ENCODE peak calls at places on chromosomes 13 and 19, in eight cellular contexts. T, E, H, B, K, P, X and D are unnamed samples.

GRCh38 chr13:77358001-77358400 is 31.1 kb upstream of the MYCBP2 start:
- DNase-seq in H (no peak), P (no peak), X (no peak), K (no peak), T (no peak), B (no peak), E (no peak), D (no peak)

GRCh38 chr19:46579286-46579944 is 21.7 kb upstream of the CALM3 start:
- DNase-seq in E (peak), X (peak), T (no peak), B (no peak), K (no peak), H (no peak), P (no peak), D (no peak)

GRCh38 chr13:23271331-23271730 is 90.6 kb downstream of the SGCG start:
- DNase-seq in T (no peak), X (no peak), B (no peak), K (no peak), P (no peak), H (no peak), E (no peak), D (no peak)

GRCh38 chr19:38734426-38735256 is 9.6 kb downstream of the CAPN12 start:
- DNase-seq in T (no peak), B (peak), X (no peak), P (peak), H (no peak), E (no peak), K (no peak), D (peak)

GRCh38 chr13:113860579-113861432 is 3.1 kb downstream of the GAS6 start:
- DNase-seq in K (no peak), T (no peak), X (no peak), E (peak), H (peak), P (no peak), B (no peak), D (no peak)

GRCh38 chr13:97307882-97308624 is 85.9 kb downstream of the MBNL2 start:
- DNase-seq in B (no peak), X (peak), T (peak), E (peak), P (no peak), K (peak), H (no peak), D (no peak)

GRCh38 chr19:30690935-30691505 is 318.8 kb downstream of the ZNF536 start:
- DNase-seq in K (no peak), H (no peak), X (peak), P (no peak), T (no peak), E (peak), B (no peak), D (no peak)

GRCh38 chr19:29528946-29529645 is 3.3 kb downstream of the VSTM2B start:
- DNase-seq in E (peak), X (no peak), H (no peak), T (no peak), P (no peak), B (no peak), K (no peak), D (no peak)

GRCh38 chr19:35671818-35672217 is 5.5 kb downstream of the UPK1A start:
- DNase-seq in B (no peak), K (no peak), H (peak), T (peak), X (no peak), P (no peak), E (no peak), D (no peak)

GRCh38 chr19:14413765-14414171 is 5.4 kb downstream of the DDX39A start:
- DNase-seq in H (peak), E (no peak), B (no peak), P (no peak), K (no peak), T (no peak), X (peak), D (no peak)

GRCh38 chr19:54653181-54653809 is 9.5 kb upstream of the LILRB4 start:
- DNase-seq in X (peak), H (peak), T (peak), P (peak), E (peak), K (peak), B (no peak), D (no peak)

GRCh38 chr19:55153652-55154264 is 3.8 kb downstream of the TNNI3 start:
- DNase-seq in B (no peak), P (no peak), K (no peak), E (no peak), H (no peak), X (no peak), T (no peak), D (no peak)

GRCh38 chr19:437027-437426 is 23.8 kb downstream of the SHC2 start:
- DNase-seq in E (no peak), H (no peak), X (no peak), B (no peak), K (no peak), P (no peak), T (no peak), D (no peak)

GRCh38 chr13:21583496-21583895 is 20.5 kb downstream of the MICU2 start:
- DNase-seq in K (no peak), H (no peak), P (no peak), T (peak), E (peak), X (no peak), B (no peak), D (no peak)

GRCh38 chr13:35906636-35907035 is 224.5 kb downstream of the DCLK1 start:
- DNase-seq in T (no peak), E (no peak), K (no peak), B (no peak), P (no peak), H (no peak), X (no peak), D (no peak)

GRCh38 chr19:7301525-7301924 is 7.3 kb upstream of the INSR start:
- DNase-seq in T (no peak), H (no peak), P (no peak), K (no peak), E (no peak), B (no peak), X (no peak), D (no peak)
- TF ChIP-seq POLR2AphosphoS5 in T (no peak), H (no peak), P (no peak), K (no peak), E (no peak), B (no peak), X (no peak), D (no peak)

DNA sequence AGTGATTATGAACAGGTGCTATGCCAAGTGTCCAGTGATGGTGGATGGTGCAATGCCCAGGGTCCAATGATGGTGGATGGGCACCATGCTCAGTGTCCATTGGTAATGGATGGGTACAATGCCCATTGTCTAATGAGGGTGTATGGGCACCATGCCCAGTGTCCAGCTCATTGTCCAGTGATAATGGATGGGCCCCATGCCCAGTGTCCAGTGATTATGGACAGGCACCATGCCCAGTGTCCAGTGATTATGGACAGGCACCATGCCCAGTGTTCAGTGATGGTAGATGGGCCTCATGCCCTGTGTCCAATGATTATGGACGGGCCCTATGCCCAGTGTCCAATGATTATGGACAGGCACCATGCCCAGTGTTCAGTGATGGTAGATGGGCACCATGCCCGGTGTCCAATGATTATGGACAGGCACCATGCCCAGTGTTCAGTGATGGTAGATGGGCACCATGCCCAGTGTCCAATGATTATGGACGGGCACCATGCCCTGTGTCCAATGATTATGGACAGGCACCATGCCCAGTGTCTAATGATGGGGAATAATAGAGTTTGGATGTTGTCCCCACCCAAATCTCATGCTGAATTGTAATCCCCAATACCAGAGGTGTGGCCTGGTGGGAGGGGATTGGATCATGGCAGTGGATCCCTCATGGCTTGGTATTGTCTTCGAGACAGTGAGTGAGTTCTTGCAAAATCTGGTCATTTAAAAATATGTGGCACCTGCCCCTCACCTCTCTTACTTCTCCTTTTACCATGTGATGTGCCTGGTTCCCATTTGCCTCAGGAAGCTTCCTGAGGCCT is 87.8 kb downstream of the ANKRD10 start:
- DNase-seq in X (no peak), T (no peak), E (no peak), P (no peak), H (no peak), B (no peak), K (no peak), D (no peak)
- TF ChIP-seq REST in X (no peak), T (no peak), E (no peak), P (no peak), H (no peak), B (no peak), K (no peak), D (no peak)

GRCh38 chr19:11200931-11201330 is 3.6 kb upstream of the KANK2 start:
- DNase-seq in E (no peak), P (no peak), T (no peak), X (no peak), B (no peak), H (no peak), K (no peak), D (no peak)
- H3K27ac ChIP-seq in E (no peak), P (no peak), T (no peak), X (no peak), B (no peak), H (no peak), K (no peak), D (no peak)

DNA sequence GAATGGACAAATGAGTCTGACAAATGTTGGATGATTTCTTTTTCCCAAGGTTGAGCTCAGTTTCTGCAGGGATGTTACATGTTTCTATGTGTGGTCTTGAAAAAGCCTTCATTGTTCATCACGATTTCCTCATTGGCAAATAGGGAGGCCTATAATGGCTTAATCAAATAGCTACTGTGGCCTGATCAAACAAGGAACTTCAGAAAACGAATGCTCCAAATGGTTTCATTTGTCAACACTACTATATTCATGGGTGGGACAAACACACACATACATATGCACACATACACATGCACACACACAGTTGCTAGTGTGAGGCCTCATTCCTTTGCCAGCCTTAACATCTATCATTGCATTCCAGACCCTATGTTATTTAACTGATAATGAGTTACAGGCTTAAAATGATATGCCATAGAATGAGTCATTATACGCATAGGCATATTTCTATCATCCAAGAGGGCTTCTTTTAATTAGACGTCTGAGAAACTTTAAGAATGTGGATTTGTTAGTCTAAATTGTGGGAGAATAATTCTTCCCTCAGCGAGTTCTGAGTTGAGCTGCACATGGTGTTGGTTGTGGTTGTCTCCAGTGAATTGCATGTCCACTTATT is 140.2 kb downstream of the KLF5 start:
- DNase-seq in E (no peak), X (no peak), H (no peak), T (peak), K (no peak), P (no peak), B (no peak), D (no peak)
- TF ChIP-seq POLR2AphosphoS5 in E (no peak), X (no peak), H (no peak), T (no peak), K (no peak), P (no peak), B (no peak), D (no peak)

GRCh38 chr13:111907341-111907880 is 159.5 kb upstream of the SOX1 start:
- DNase-seq in E (no peak), X (no peak), K (no peak), T (no peak), P (no peak), H (no peak), B (no peak), D (no peak)

GRCh38 chr13:111906816-111907215 is 160.1 kb upstream of the SOX1 start:
- DNase-seq in X (no peak), P (no peak), E (no peak), K (no peak), B (no peak), H (no peak), T (no peak), D (no peak)

GRCh38 chr13:111909501-111909900 is 157.4 kb upstream of the SOX1 start:
- DNase-seq in K (no peak), E (no peak), X (no peak), T (no peak), P (no peak), B (no peak), H (no peak), D (no peak)

GRCh38 chr13:111908981-111909380 is 158.0 kb upstream of the SOX1 start:
- DNase-seq in P (no peak), H (no peak), B (no peak), X (no peak), E (no peak), T (no peak), K (no peak), D (no peak)

DNA sequence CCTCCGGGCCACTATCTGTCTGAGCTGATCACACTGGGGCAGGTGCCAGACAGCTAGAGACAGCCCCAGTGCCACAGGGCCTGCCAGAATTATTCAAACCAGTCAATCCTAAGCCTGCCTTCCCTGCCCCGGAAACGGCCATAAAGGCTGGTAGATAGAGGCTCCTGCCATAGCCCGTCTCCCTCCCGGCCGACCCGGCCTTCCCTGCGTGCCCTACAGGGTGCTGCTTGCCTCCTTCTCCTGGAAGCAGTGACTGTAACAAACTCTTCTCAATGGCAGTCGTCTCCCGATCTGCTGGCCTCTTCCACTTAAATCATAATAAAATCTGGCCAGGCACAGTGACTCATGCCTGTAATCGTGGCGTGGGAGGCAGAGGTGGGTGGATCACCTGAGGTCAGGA is 158.6 kb upstream of the SOX1 start:
- DNase-seq in X (no peak), P (no peak), B (no peak), T (no peak), E (no peak), K (no peak), H (no peak), D (no peak)
- TF ChIP-seq REST in X (no peak), P (no peak), B (no peak), T (no peak), E (no peak), K (no peak), H (no peak), D (no peak)

DNA sequence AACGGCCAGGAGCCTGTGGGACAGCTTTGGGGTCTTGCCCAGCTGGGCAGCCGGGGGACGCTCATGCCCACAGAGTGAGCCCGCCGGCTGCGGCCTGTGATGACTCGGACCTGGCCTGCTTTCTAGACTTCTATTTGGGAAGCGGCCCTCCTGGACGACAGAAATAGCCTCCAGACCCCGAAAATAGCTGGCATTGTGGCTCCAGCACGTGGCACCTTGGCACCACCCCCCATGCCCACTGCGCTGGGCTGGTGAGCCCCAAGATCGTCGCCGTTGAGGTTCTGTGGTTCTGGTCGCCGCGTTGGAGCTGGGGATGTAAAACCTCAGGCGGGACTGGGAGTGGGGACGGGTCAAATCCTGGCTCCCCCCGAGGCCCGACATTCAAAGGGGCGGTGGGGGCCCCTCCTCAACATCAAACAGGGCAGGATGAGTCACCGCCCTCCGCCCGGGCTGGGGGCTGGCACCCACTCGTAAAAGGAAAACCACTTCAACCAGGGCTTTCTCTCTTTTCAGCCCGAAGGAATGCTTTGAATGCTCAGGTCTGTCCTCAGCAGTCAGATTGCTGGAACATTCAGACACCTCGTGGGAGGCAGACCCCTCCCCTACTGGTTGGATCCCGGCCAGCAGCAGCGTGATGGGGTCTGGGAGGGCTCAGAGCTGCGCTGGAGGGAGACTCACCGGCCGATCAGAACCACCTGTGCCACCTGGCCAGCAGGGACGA is 42.1 kb downstream of the GADD45B start:
- DNase-seq in X (no peak), P (no peak), H (no peak), B (no peak), E (no peak), T (no peak), K (no peak), D (no peak)
- H3K27ac ChIP-seq in X (no peak), P (peak), H (no peak), B (no peak), E (no peak), T (no peak), K (peak), D (no peak)

DNA sequence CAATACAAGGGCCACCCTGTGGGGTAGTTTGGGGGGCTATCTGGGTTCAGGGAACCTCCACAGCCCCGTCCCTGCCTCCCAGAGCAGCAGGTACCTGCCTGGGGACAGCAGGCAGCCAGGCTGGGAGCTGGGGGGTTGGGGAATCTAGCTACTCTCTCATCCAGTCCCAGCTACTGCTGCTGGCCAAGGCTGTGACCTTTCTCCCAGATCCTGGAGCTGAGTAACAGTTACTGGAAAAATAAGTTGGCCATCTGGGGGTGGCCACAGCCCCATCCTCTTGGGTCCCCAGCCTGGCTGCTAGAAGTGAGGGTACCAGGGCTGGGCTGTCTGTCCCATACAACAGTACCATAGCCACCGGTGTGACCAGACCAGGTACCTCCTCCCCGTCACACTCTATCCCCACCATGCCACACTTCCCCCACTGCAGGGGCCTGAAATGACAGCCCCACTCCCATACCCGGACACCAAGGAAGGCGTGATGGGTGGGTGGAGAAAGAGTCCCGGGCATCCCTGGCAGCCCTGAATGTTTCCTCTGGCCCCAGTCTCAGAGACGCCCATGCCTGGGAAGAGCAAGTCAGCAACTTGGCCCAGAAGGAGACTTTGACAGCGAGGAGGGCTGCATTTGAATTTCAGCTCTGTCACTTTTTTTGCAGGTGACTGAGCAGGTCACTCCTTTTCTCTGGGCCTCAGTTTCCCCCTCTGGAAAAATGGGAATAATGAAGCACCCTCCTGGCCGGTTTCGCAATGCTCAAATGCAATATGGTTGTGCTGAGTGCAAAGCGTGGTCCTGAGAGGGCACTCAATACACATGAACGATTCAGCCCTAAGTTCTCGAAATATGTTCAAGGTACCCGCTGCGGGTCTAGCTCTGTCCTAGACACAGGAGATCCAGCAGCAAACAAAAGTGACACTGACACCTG is 30.7 kb upstream of the NFIC start:
- DNase-seq in H (no peak), X (no peak), B (no peak), E (no peak), K (no peak), T (no peak), P (no peak), D (no peak)
- TF ChIP-seq POLR2AphosphoS5 in H (no peak), X (no peak), B (no peak), E (no peak), K (no peak), T (no peak), P (no peak), D (no peak)

DNA sequence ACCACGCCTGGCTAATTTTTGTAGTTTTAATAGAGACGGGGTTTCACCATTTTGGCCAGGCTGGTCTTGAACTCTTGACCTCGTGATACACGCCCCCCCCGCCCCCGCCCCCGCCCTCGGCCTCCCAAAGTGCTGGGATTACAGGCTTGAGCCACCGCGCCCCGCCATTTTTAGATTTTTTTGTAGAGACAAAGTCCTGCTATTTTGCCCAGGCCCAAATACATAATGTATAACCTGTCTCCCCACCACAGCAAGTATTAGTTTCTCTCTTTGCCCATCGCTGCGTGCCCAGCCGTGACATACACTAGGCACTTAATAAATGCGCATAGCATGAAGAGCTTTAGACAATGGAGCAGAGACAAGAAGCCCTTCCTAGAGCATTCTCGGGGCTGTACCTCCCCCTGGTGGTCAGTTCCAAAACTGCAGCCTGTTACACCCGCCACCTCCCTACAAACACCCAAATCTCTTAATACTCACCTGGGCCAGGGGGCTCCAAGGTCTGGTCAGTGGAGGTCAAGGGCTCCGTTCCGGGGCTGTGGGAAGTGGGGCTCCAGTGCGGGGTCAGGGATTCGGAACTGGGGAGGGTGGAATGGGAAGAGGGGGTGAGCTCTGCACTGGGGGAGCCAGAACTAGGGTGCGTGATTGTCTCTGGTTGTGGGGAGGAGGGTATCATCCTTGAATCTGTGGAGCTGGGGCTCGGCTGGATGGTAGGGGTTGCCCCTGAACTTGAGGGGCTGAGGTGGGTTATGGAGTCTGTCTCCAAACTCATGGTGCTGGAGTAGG is 22.5 kb downstream of the IQCN start:
- DNase-seq in P (peak), X (peak), K (peak), T (peak), H (peak), B (peak), E (peak), D (peak)
- TF ChIP-seq REST in P (no peak), X (no peak), K (no peak), T (no peak), H (no peak), B (no peak), E (no peak), D (no peak)